ENCODE peak calls at places on chromosomes 3 and 15, in four cellular contexts. S, A, C and R are unnamed samples.

GRCh38 chr3:63193647-63194046 is 84.5 kb upstream of the SYNPR start:
- DNase-seq in S (no peak), A (no peak), C (peak; percentile 6), R (no peak)

GRCh38 chr3:122969585-122970453 is 57.7 kb downstream of the SEMA5B start:
- DNase-seq in S (no peak), A (no peak), C (no peak), R (no peak)

GRCh38 chr15:70597056-70597603 is 166.2 kb downstream of the UACA start:
- DNase-seq in S (no peak), A (no peak), C (peak; percentile 46), R (no peak)

GRCh38 chr15:68704496-68705021 is 116.1 kb downstream of the ANP32A start:
- DNase-seq in S (peak; percentile 17), A (no peak), C (no peak), R (no peak)

GRCh38 chr15:26644948-26645347 is 127.9 kb downstream of the GABRB3 start:
- DNase-seq in S (no peak), A (no peak), C (no peak), R (no peak)

GRCh38 chr15:74958320-74958907 is 1.8 kb upstream of the RPP25 start:
- DNase-seq in S (no peak), A (no peak), C (peak; percentile 68), R (peak; percentile 50)

GRCh38 chr3:142282503-142282902 is 57.1 kb upstream of the GK5 start:
- DNase-seq in S (no peak), A (no peak), C (no peak), R (no peak)

GRCh38 chr3:123892195-123892594 is 8.1 kb upstream of the MYLK start:
- DNase-seq in S (no peak), A (no peak), C (no peak), R (no peak)

GRCh38 chr3:10350324-10350985 is 29.5 kb upstream of the SEC13 start:
- DNase-seq in S (no peak), A (no peak), C (no peak), R (no peak)

GRCh38 chr3:194093822-194094221 is 42.1 kb upstream of the HES1 start:
- DNase-seq in S (no peak), A (no peak), C (no peak), R (no peak)

GRCh38 chr3:13014755-13015285 is 58.4 kb downstream of the IQSEC1 start:
- DNase-seq in S (no peak), A (no peak), C (no peak), R (no peak)

GRCh38 chr3:74501001-74501400 is 113.5 kb downstream of the CNTN3 start:
- DNase-seq in S (no peak), A (no peak), C (no peak), R (no peak)

GRCh38 chr3:189563841-189564563 is 67.2 kb upstream of the TP63 start:
- DNase-seq in S (no peak), A (peak; percentile 82), C (no peak), R (no peak)

GRCh38 chr15:27271258-27271657 is 300.3 kb downstream of the GABRG3 start:
- DNase-seq in S (no peak), A (no peak), C (no peak), R (peak; percentile 41)

GRCh38 chr3:143436231-143436930 is 316.8 kb downstream of the CHST2 start:
- DNase-seq in S (no peak), A (no peak), C (no peak), R (no peak)

GRCh38 chr3:177174607-177175006 is 22.7 kb downstream of the TBL1XR1 start:
- DNase-seq in S (no peak), A (no peak), C (no peak), R (no peak)

GRCh38 chr15:76330281-76330680 is 6.3 kb upstream of the ISL2 start:
- DNase-seq in S (no peak), A (no peak), C (peak; percentile 47), R (peak; percentile 66)

GRCh38 chr3:3531476-3531875 is 267.8 kb upstream of the LRRN1 start:
- DNase-seq in S (no peak), A (no peak), C (no peak), R (no peak)

GRCh38 chr3:64977308-64978100 is 289.7 kb upstream of the ADAMTS9 start:
- DNase-seq in S (no peak), A (no peak), C (no peak), R (no peak)

GRCh38 chr15:88258021-88258641 is 1.6 kb upstream of the NTRK3 start:
- DNase-seq in S (peak; percentile 36), A (no peak), C (peak; percentile 8), R (peak; percentile 79)

GRCh38 chr3:185052631-185053030 is 100.2 kb downstream of the C3orf70 start:
- DNase-seq in S (no peak), A (no peak), C (no peak), R (no peak)

GRCh38 chr15:94168250-94168649 is 63.1 kb upstream of the MCTP2 start:
- DNase-seq in S (peak; percentile 23), A (no peak), C (peak; percentile 6), R (peak; percentile 37)

GRCh38 chr3:38130631-38131065 is 6.3 kb downstream of the ACAA1 start:
- DNase-seq in S (no peak), A (no peak), C (no peak), R (no peak)

GRCh38 chr15:52558196-52558595 is 10.6 kb downstream of the ARPP19 start:
- DNase-seq in S (no peak), A (peak; percentile 84), C (no peak), R (no peak)

GRCh38 chr3:125280966-125281365 is 68.4 kb upstream of the SLC12A8 start:
- DNase-seq in S (no peak), A (no peak), C (peak; percentile 3), R (no peak)

GRCh38 chr3:64266983-64267382 is 41.7 kb upstream of the PRICKLE2 start:
- DNase-seq in S (no peak), A (no peak), C (no peak), R (no peak)

GRCh38 chr15:27449041-27449440 is 478.1 kb downstream of the GABRG3 start:
- DNase-seq in S (no peak), A (no peak), C (no peak), R (no peak)

GRCh38 chr3:162525052-162525451 is 1028.4 kb downstream of the OTOL1 start:
- DNase-seq in S (no peak), A (no peak), C (no peak), R (no peak)

GRCh38 chr3:140236836-140237476 is 302.0 kb downstream of the CLSTN2 start:
- DNase-seq in S (no peak), A (no peak), C (no peak), R (no peak)

GRCh38 chr3:63064216-63064755 is 189.1 kb upstream of the CADPS start:
- DNase-seq in S (no peak), A (no peak), C (no peak), R (no peak)

GRCh38 chr3:119628816-119629445 is 31.2 kb downstream of the PLA1A start:
- DNase-seq in S (no peak), A (peak; percentile 64), C (no peak), R (no peak)

GRCh38 chr15:74889390-74889881 is 406 bp upstream of the MPI start:
- DNase-seq in S (peak; percentile 52), A (no peak), C (no peak), R (peak; percentile 40)

GRCh38 chr3:65334045-65334665 is 646.4 kb upstream of the ADAMTS9 start:
- DNase-seq in S (peak; percentile 13), A (no peak), C (no peak), R (peak; percentile 50)

GRCh38 chr3:170038434-170039110 is 777 bp downstream of the GPR160 start:
- DNase-seq in S (no peak), A (no peak), C (no peak), R (peak; percentile 76)

GRCh38 chr3:87634426-87634825 is 358.0 kb upstream of the POU1F1 start:
- DNase-seq in S (no peak), A (no peak), C (no peak), R (no peak)

GRCh38 chr3:13308406-13308805 is 111.7 kb downstream of the NUP210 start:
- DNase-seq in S (peak; percentile 66), A (no peak), C (peak; percentile 47), R (peak; percentile 80)

GRCh38 chr15:27869697-27870281 is 229.3 kb downstream of the OCA2 start:
- DNase-seq in S (no peak), A (no peak), C (no peak), R (no peak)

GRCh38 chr15:94834494-94834893 is 603.1 kb downstream of the MCTP2 start:
- DNase-seq in S (no peak), A (no peak), C (no peak), R (no peak)

GRCh38 chr15:66603301-66604179 is 37.7 kb upstream of the LCTL start:
- DNase-seq in S (peak; percentile 75), A (no peak), C (peak; percentile 40), R (peak; percentile 82)
- TF ChIP-seq CBFB in S (no peak), A (no peak), C (no peak), R (no peak)

DNA sequence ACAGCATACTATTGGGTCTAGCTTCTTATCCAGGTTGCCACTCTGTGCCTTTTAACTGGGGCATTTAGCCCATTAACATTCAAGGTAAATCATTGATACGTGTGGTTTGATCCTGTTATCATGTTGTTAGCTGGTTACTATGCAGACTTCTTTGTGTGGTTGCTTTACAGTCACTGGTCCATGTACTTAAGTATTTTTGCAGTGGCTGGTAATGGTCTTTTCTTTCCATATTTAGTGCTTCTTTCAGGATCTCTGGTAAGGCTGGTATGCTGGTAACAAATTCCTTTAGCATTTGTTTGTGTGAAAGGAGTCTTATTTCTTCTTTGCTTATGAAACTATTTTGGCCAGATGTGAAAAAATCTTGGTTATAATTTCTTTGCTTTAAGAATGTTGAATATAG is 39.5 kb downstream of the CCR1 start:
- DNase-seq in S (no peak), A (no peak), C (no peak), R (no peak)
- TF ChIP-seq NR2C2 in S (no peak), A (no peak), C (no peak), R (no peak)

DNA sequence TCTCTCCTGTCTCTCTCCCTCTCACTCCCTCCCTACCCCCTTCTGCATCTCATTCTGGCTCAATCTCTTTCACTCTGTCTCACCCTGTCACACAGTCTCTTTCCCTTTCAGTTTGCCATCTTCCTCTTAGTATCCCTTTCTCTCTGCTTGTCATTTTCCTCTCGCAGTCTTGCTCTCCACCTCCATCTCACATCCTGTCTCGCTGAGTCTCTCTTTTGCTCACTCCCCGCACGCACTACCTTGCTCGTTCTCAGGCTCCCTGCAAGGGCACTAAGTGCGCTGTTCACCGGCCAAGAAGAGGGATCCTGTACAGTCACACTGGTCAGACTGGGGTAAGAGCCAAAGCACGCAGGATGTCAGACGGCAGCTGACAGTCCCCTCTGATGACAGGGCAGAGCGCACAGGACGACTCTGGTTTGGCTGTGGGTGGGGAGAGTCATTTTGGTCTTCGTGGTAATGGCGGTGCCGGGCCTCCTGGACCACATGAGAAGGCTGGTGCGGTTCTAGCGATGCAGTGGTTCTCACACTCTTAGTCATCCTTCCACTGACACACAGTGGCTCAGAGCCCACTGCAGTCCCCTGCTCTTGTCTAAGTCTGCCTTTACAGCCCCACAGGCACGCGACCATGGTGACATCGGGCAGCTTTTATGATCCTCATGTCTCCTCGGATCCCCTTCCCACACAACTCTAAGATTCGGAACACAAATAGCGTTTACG is 356.8 kb downstream of the FOXP1 start:
- DNase-seq in S (peak; percentile 10), A (peak; percentile 28), C (no peak), R (no peak)
- TF ChIP-seq CBFB in S (no peak), A (peak; percentile 100), C (no peak), R (no peak)

GRCh38 chr3:188231454-188231853 is 77.5 kb downstream of the LPP start:
- DNase-seq in S (no peak), A (no peak), C (no peak), R (no peak)

GRCh38 chr3:188229177-188229576 is 75.2 kb downstream of the LPP start:
- DNase-seq in S (no peak), A (no peak), C (no peak), R (no peak)

GRCh38 chr3:188227442-188227841 is 73.5 kb downstream of the LPP start:
- DNase-seq in S (no peak), A (no peak), C (no peak), R (no peak)

GRCh38 chr3:188230962-188231361 is 77.0 kb downstream of the LPP start:
- DNase-seq in S (no peak), A (no peak), C (no peak), R (no peak)

GRCh38 chr3:188229726-188230125 is 75.8 kb downstream of the LPP start:
- DNase-seq in S (no peak), A (no peak), C (peak; percentile 55), R (no peak)
- TF ChIP-seq NR2C2 in S (no peak), A (no peak), C (no peak), R (no peak)